ENCODE peak calls at places on chromosomes 7 and 10, in five cellular contexts. One of them, this sample, is unnamed.

GRCh38 chr7:26143298-26144044 is 8.5 kb upstream of the NFE2L3 start:
- DNase-seq in adipocyte: peak
- DNase-seq in CD4-positive, CD25-positive, alpha-beta regulatory T cell: no peak
- DNase-seq in M059J: peak
- DNase-seq in activated naive CD8-positive, alpha-beta T cell treated with anti-CD3 and anti-CD28 coated beads for 36 hours: no peak
- DNase-seq in this sample: no peak

GRCh38 chr7:94276797-94277196 is 117.9 kb upstream of the COL1A2 start:
- DNase-seq in adipocyte: peak
- DNase-seq in CD4-positive, CD25-positive, alpha-beta regulatory T cell: no peak
- DNase-seq in M059J: peak
- DNase-seq in activated naive CD8-positive, alpha-beta T cell treated with anti-CD3 and anti-CD28 coated beads for 36 hours: no peak
- DNase-seq in this sample: no peak

GRCh38 chr10:49164587-49165188 is 23.5 kb downstream of the TMEM273 start:
- DNase-seq in adipocyte: peak
- DNase-seq in CD4-positive, CD25-positive, alpha-beta regulatory T cell: no peak
- DNase-seq in M059J: peak
- DNase-seq in activated naive CD8-positive, alpha-beta T cell treated with anti-CD3 and anti-CD28 coated beads for 36 hours: peak
- DNase-seq in this sample: peak

GRCh38 chr7:107167483-107168232 is 1.1 kb upstream of the HBP1 start:
- DNase-seq in adipocyte: peak
- DNase-seq in CD4-positive, CD25-positive, alpha-beta regulatory T cell: no peak
- DNase-seq in M059J: peak
- DNase-seq in activated naive CD8-positive, alpha-beta T cell treated with anti-CD3 and anti-CD28 coated beads for 36 hours: no peak
- DNase-seq in this sample: peak

GRCh38 chr10:4512557-4513286 is 313.3 kb upstream of the AKR1E2 start:
- DNase-seq in adipocyte: peak
- DNase-seq in CD4-positive, CD25-positive, alpha-beta regulatory T cell: no peak
- DNase-seq in M059J: peak
- DNase-seq in activated naive CD8-positive, alpha-beta T cell treated with anti-CD3 and anti-CD28 coated beads for 36 hours: no peak
- DNase-seq in this sample: peak

GRCh38 chr7:81162771-81163525 is 244.1 kb upstream of the SEMA3C start:
- DNase-seq in adipocyte: no peak
- DNase-seq in CD4-positive, CD25-positive, alpha-beta regulatory T cell: no peak
- DNase-seq in M059J: peak
- DNase-seq in activated naive CD8-positive, alpha-beta T cell treated with anti-CD3 and anti-CD28 coated beads for 36 hours: no peak
- DNase-seq in this sample: no peak

GRCh38 chr7:2001601-2002442 is 230.9 kb downstream of the MAD1L1 start:
- DNase-seq in adipocyte: no peak
- DNase-seq in CD4-positive, CD25-positive, alpha-beta regulatory T cell: no peak
- DNase-seq in M059J: no peak
- DNase-seq in activated naive CD8-positive, alpha-beta T cell treated with anti-CD3 and anti-CD28 coated beads for 36 hours: no peak
- DNase-seq in this sample: no peak

GRCh38 chr10:110873951-110874350 is 2.2 kb downstream of the PDCD4 start:
- DNase-seq in adipocyte: no peak
- DNase-seq in CD4-positive, CD25-positive, alpha-beta regulatory T cell: no peak
- DNase-seq in M059J: no peak
- DNase-seq in activated naive CD8-positive, alpha-beta T cell treated with anti-CD3 and anti-CD28 coated beads for 36 hours: no peak
- DNase-seq in this sample: no peak

GRCh38 chr7:125814030-125814535 is 884.5 kb upstream of the POT1 start:
- DNase-seq in adipocyte: peak
- DNase-seq in CD4-positive, CD25-positive, alpha-beta regulatory T cell: no peak
- DNase-seq in M059J: no peak
- DNase-seq in activated naive CD8-positive, alpha-beta T cell treated with anti-CD3 and anti-CD28 coated beads for 36 hours: no peak
- DNase-seq in this sample: no peak

GRCh38 chr10:11214407-11214806 is 196.7 kb downstream of the CELF2 start:
- DNase-seq in adipocyte: no peak
- DNase-seq in CD4-positive, CD25-positive, alpha-beta regulatory T cell: no peak
- DNase-seq in M059J: no peak
- DNase-seq in activated naive CD8-positive, alpha-beta T cell treated with anti-CD3 and anti-CD28 coated beads for 36 hours: no peak
- DNase-seq in this sample: no peak

GRCh38 chr7:192035-192649 is at the start of gene FAM20C:
- DNase-seq in adipocyte: peak
- DNase-seq in CD4-positive, CD25-positive, alpha-beta regulatory T cell: peak
- DNase-seq in M059J: peak
- DNase-seq in activated naive CD8-positive, alpha-beta T cell treated with anti-CD3 and anti-CD28 coated beads for 36 hours: peak
- DNase-seq in this sample: no peak

GRCh38 chr10:103493362-103493871 is at the start of gene NEURL1:
- DNase-seq in adipocyte: peak
- DNase-seq in CD4-positive, CD25-positive, alpha-beta regulatory T cell: no peak
- DNase-seq in M059J: peak
- DNase-seq in activated naive CD8-positive, alpha-beta T cell treated with anti-CD3 and anti-CD28 coated beads for 36 hours: peak
- DNase-seq in this sample: no peak

GRCh38 chr10:98006266-98006665 is 24.2 kb downstream of the CRTAC1 start:
- DNase-seq in adipocyte: no peak
- DNase-seq in CD4-positive, CD25-positive, alpha-beta regulatory T cell: no peak
- DNase-seq in M059J: no peak
- DNase-seq in activated naive CD8-positive, alpha-beta T cell treated with anti-CD3 and anti-CD28 coated beads for 36 hours: no peak
- DNase-seq in this sample: peak

GRCh38 chr7:139936760-139937310 is 107.8 kb downstream of the TBXAS1 start:
- DNase-seq in adipocyte: peak
- DNase-seq in CD4-positive, CD25-positive, alpha-beta regulatory T cell: no peak
- DNase-seq in M059J: peak
- DNase-seq in activated naive CD8-positive, alpha-beta T cell treated with anti-CD3 and anti-CD28 coated beads for 36 hours: peak
- DNase-seq in this sample: no peak

GRCh38 chr7:64626557-64626956 is 39.4 kb upstream of the ZNF107 start:
- DNase-seq in adipocyte: no peak
- DNase-seq in CD4-positive, CD25-positive, alpha-beta regulatory T cell: no peak
- DNase-seq in M059J: no peak
- DNase-seq in activated naive CD8-positive, alpha-beta T cell treated with anti-CD3 and anti-CD28 coated beads for 36 hours: no peak
- DNase-seq in this sample: no peak

GRCh38 chr10:44725404-44725803 is 185.7 kb upstream of the TMEM72 start:
- DNase-seq in adipocyte: peak
- DNase-seq in CD4-positive, CD25-positive, alpha-beta regulatory T cell: no peak
- DNase-seq in M059J: peak
- DNase-seq in activated naive CD8-positive, alpha-beta T cell treated with anti-CD3 and anti-CD28 coated beads for 36 hours: no peak
- DNase-seq in this sample: no peak

GRCh38 chr10:76333801-76334200 is 902.4 kb downstream of the LRMDA start:
- DNase-seq in adipocyte: no peak
- DNase-seq in CD4-positive, CD25-positive, alpha-beta regulatory T cell: no peak
- DNase-seq in M059J: no peak
- DNase-seq in activated naive CD8-positive, alpha-beta T cell treated with anti-CD3 and anti-CD28 coated beads for 36 hours: no peak
- DNase-seq in this sample: no peak

GRCh38 chr10:101224060-101224909 is 5.0 kb downstream of the LBX1 start:
- DNase-seq in adipocyte: no peak
- DNase-seq in CD4-positive, CD25-positive, alpha-beta regulatory T cell: no peak
- DNase-seq in M059J: no peak
- DNase-seq in activated naive CD8-positive, alpha-beta T cell treated with anti-CD3 and anti-CD28 coated beads for 36 hours: no peak
- DNase-seq in this sample: no peak

GRCh38 chr10:17847586-17848296 is 38.6 kb downstream of the MRC1 start:
- DNase-seq in adipocyte: peak
- DNase-seq in CD4-positive, CD25-positive, alpha-beta regulatory T cell: peak
- DNase-seq in M059J: peak
- DNase-seq in activated naive CD8-positive, alpha-beta T cell treated with anti-CD3 and anti-CD28 coated beads for 36 hours: no peak
- DNase-seq in this sample: peak

GRCh38 chr10:70964881-70965280 is 76.5 kb upstream of the PCBD1 start:
- DNase-seq in adipocyte: no peak
- DNase-seq in CD4-positive, CD25-positive, alpha-beta regulatory T cell: no peak
- DNase-seq in M059J: no peak
- DNase-seq in activated naive CD8-positive, alpha-beta T cell treated with anti-CD3 and anti-CD28 coated beads for 36 hours: no peak
- DNase-seq in this sample: no peak

GRCh38 chr7:128174391-128174790 is 66.7 kb upstream of the LEP start:
- DNase-seq in adipocyte: no peak
- DNase-seq in CD4-positive, CD25-positive, alpha-beta regulatory T cell: no peak
- DNase-seq in M059J: no peak
- DNase-seq in activated naive CD8-positive, alpha-beta T cell treated with anti-CD3 and anti-CD28 coated beads for 36 hours: no peak
- DNase-seq in this sample: no peak

This sample was measured in DND-41.